ENCODE peak calls at places on chromosome 1, in four cellular contexts. N is hepatocyte, H is cardiac muscle cell, W is lower lobe of right lung. O is an unnamed sample. For H3K9me3 and H3K27me3, the result is how much of the 10 kb centered on the place peaks cover.

GRCh38 chr1:172266528-172267174 is 153.8 kb upstream of the C1orf105 start:
- DNase-seq in N (no peak), W (no peak), H (no peak), O (no peak)

GRCh38 chr1:223704921-223705878 is 7.1 kb upstream of the CAPN2 start:
- DNase-seq in N (no peak), H (peak), W (no peak), O (no peak)

GRCh38 chr1:6911974-6912373 is 126.7 kb downstream of the CAMTA1 start:
- DNase-seq in W (no peak), H (peak), N (no peak), O (no peak)

GRCh38 chr1:151175036-151175741 is 592 bp downstream of the TMOD4 start:
- DNase-seq in W (no peak), H (peak), N (no peak), O (no peak)

GRCh38 chr1:98342556-98342955 is 319.0 kb upstream of the SNX7 start:
- DNase-seq in W (no peak), H (no peak), N (no peak), O (no peak)

GRCh38 chr1:8344893-8345507 is 27.1 kb downstream of the SLC45A1 start:
- DNase-seq in H (no peak), W (no peak), N (no peak), O (no peak)

GRCh38 chr1:31064685-31065309 is 720 bp downstream of the PUM1 start:
- DNase-seq in H (peak), N (no peak), W (peak), O (no peak)

GRCh38 chr1:165114022-165114888 is 242.3 kb downstream of the LMX1A start:
- DNase-seq in W (no peak), H (peak), N (peak), O (no peak)

GRCh38 chr1:39141925-39142324 is 62.6 kb upstream of the MACF1 start:
- DNase-seq in W (no peak), N (no peak), H (peak), O (peak)

GRCh38 chr1:224223819-224224714 is 41.0 kb downstream of the DEGS1 start:
- DNase-seq in N (no peak), H (peak), W (no peak), O (peak)

GRCh38 chr1:116260096-116260495 is 112.9 kb upstream of the ATP1A1 start:
- DNase-seq in W (no peak), N (no peak), H (no peak), O (no peak)

GRCh38 chr1:219177363-219177762 is 3.7 kb downstream of the LYPLAL1 start:
- DNase-seq in W (no peak), N (no peak), H (no peak), O (no peak)

GRCh38 chr1:160407819-160408801 is 7.7 kb downstream of the VANGL2 start:
- DNase-seq in N (no peak), W (no peak), H (peak), O (no peak)

GRCh38 chr1:50774759-50775351 is 185.2 kb downstream of the FAF1 start:
- DNase-seq in H (peak), W (no peak), N (peak), O (peak)

GRCh38 chr1:12088607-12089006 is 25.5 kb downstream of the TNFRSF8 start:
- DNase-seq in W (peak), N (no peak), H (no peak), O (no peak)

GRCh38 chr1:62045579-62045978 is 149.1 kb upstream of the L1TD1 start:
- DNase-seq in W (no peak), N (no peak), H (peak), O (no peak)

GRCh38 chr1:44654621-44655187 is 19.6 kb downstream of the TMEM53 start:
- DNase-seq in H (no peak), W (no peak), N (no peak), O (no peak)
- H3K27ac ChIP-seq in H (no peak), W (no peak), N (no peak), O (no peak)

DNA sequence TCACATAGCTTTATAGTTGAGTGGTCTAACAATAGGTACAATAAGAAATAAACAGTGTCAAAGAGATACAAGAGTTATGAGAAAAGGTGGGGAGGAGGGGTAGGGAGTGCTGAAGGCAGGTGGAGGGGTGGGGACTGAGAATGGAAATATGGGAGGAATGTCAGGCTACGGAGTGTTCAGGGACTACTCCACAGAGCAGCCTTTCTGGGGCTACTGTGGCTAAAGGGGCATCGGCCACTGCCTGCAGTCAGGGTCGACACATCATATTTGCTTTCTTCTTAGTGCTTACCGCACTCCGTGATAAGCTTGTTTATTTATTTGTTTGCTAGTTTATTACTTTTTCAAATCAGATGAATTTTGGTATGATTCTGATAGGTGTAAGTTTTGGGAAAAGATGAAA is 34.4 kb upstream of the CRNN start:
- DNase-seq in N (no peak), W (no peak), H (no peak), O (no peak)
- H3K9me3 ChIP-seq in N (under half), W (under half), H (under half), O (under half)

GRCh38 chr1:241007668-241008067 is 349.3 kb downstream of the RGS7 start:
- DNase-seq in W (peak), H (no peak), N (no peak), O (no peak)
- H3K27me3 ChIP-seq in W (under half), H (under half), N (under half), O (under half)

GRCh38 chr1:111191496-111191895 is 8.9 kb downstream of the DENND2D start:
- DNase-seq in H (peak), N (no peak), W (no peak), O (peak)

GRCh38 chr1:111190931-111191451 is 9.5 kb downstream of the DENND2D start:
- DNase-seq in N (peak), H (peak), W (no peak), O (peak)

GRCh38 chr1:111192643-111193519 is 7.6 kb downstream of the DENND2D start:
- DNase-seq in N (no peak), H (peak), W (no peak), O (no peak)

GRCh38 chr1:111193712-111194480 is 6.5 kb downstream of the DENND2D start:
- DNase-seq in W (no peak), N (no peak), H (no peak), O (no peak)

GRCh38 chr1:111192074-111192473 is 8.4 kb downstream of the DENND2D start:
- DNase-seq in H (no peak), W (no peak), N (no peak), O (no peak)
- H3K27ac ChIP-seq in H (no peak), W (peak), N (peak), O (peak)

GRCh38 chr1:37150986-37151385 is 116.7 kb upstream of the GRIK3 start:
- DNase-seq in W (no peak), H (no peak), N (no peak), O (no peak)

GRCh38 chr1:37152491-37152890 is 118.2 kb upstream of the GRIK3 start:
- DNase-seq in H (no peak), W (no peak), N (no peak), O (no peak)

GRCh38 chr1:37153701-37154100 is 119.4 kb upstream of the GRIK3 start:
- DNase-seq in H (no peak), W (no peak), N (no peak), O (no peak)

GRCh38 chr1:37153116-37153515 is 118.8 kb upstream of the GRIK3 start:
- DNase-seq in H (no peak), W (no peak), N (no peak), O (no peak)

DNA sequence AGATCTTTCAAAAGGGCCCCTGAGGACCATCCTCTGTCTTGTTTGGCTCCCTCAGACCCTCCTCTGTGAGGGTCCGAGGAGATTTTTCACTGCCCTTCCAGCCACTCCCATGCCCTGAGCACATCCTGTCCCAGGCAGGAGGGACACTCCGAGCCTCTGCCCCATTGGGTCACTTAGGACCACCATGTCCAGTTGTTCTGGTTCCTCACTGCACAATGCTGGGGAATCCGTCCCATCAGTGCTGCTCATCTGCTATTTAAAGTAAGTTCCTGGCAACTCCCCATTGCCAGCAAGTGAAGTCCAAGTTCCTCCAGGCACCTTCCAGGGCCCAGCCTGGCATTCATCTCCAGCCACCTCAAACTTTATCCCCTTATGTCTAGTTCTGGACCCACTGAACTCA is 117.5 kb upstream of the GRIK3 start:
- DNase-seq in W (no peak), N (no peak), H (no peak), O (no peak)
- H3K9me3 ChIP-seq in W (under half), N (under half), H (under half), O (under half)

GRCh38 chr1:5111581-5111980 is 457.2 kb downstream of the AJAP1 start:
- DNase-seq in N (no peak), W (no peak), H (no peak), O (no peak)
- H3K27me3 ChIP-seq in N (under half), W (under half), H (under half), O (under half)

GRCh38 chr1:1370771-1371300 is 4.2 kb downstream of the AURKAIP1 start:
- DNase-seq in H (no peak), N (no peak), W (no peak), O (no peak)

GRCh38 chr1:1373051-1373450 is 2.0 kb downstream of the AURKAIP1 start:
- DNase-seq in N (no peak), H (no peak), W (no peak), O (no peak)

GRCh38 chr1:1373493-1374067 is 1.4 kb downstream of the AURKAIP1 start:
- DNase-seq in W (no peak), N (no peak), H (no peak), O (no peak)

GRCh38 chr1:1371741-1372711 is 3.0 kb downstream of the AURKAIP1 start:
- DNase-seq in N (peak), H (peak), W (peak), O (no peak)

GRCh38 chr1:1371354-1371740 is 3.7 kb downstream of the AURKAIP1 start:
- DNase-seq in N (no peak), W (no peak), H (peak), O (no peak)
- H3K27ac ChIP-seq in N (no peak), W (peak), H (no peak), O (no peak)

DNA sequence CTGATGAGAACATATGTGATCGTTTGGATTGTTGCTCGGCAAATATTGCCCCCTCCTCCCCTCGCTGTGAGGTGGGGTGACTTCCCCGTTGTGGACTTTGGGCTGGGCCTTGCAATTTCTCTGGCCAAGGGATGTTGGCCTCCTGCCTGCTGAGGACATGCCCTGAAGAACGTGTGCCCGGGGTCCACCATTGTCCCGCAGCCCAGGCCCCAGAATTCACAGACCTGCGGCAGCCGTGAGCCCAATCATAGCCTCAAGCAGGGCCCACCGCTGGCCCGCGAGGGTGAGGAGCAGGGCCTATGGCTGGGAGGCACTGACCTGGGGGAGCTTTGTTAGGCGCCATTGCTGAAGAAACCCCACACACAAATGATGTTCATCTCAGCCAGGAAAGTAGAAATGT is 58.3 kb upstream of the ACTRT2 start:
- DNase-seq in W (peak), N (no peak), H (no peak), O (no peak)
- H3K9me3 ChIP-seq in W (under half), N (under half), H (under half), O (half or more)

GRCh38 chr1:200043330-200043668 is 15.8 kb downstream of the NR5A2 start:
- DNase-seq in N (no peak), H (no peak), W (no peak), O (no peak)
- H3K27me3 ChIP-seq in N (half or more), H (half or more), W (half or more), O (half or more)

GRCh38 chr1:40939320-40940059 is 40.0 kb upstream of the CTPS1 start:
- DNase-seq in H (peak), N (peak), W (no peak), O (peak)
- H3K27ac ChIP-seq in H (no peak), N (no peak), W (peak), O (no peak)